ENCODE peak calls at places on chromosome 5, in eight cellular contexts. D is NB4; N is fibroblast of lung; J is activated T-cell treated with anti-CD3 and anti-CD28 coated beads, Interleukin-2, amount 50 U/mL, for 48 hours; R is aorta; W is type B pancreatic cell; M is activated naive CD4-positive, alpha-beta T cell treated with anti-CD3 and anti-CD28 coated beads, Interleukin-2, amount 10 ng/mL, durations not matched to agents 7 days and 5 days; P is stimulated activated CD4-positive, alpha-beta T cell treated with anti-CD3 and anti-CD28 coated beads, Interleukin-15, amount 100 ng/mL, for 1 hour. Y is an unnamed sample.

GRCh38 chr5:89265511-89266169 is 382.7 kb upstream of the MEF2C start:
- DNase-seq in D (no peak), N (peak; percentile 93), J (no peak), R (no peak), W (no peak), M (no peak), P (no peak), Y (no peak)

GRCh38 chr5:119309290-119309818 is 46.5 kb upstream of the TNFAIP8 start:
- DNase-seq in D (no peak), N (no peak), J (no peak), R (no peak), W (no peak), M (peak; percentile 39), P (no peak), Y (no peak)

GRCh38 chr5:59423021-59423420 is 470.5 kb downstream of the PDE4D start:
- DNase-seq in D (no peak), N (peak; percentile 37), J (no peak), R (no peak), W (no peak), M (no peak), P (no peak), Y (no peak)

GRCh38 chr5:21680196-21680595 is 1172.9 kb downstream of the CDH12 start:
- DNase-seq in D (no peak), N (peak; percentile 96), J (no peak), R (no peak), W (no peak), M (no peak), P (no peak), Y (no peak)

GRCh38 chr5:36202521-36202961 is 39.2 kb downstream of the NADK2 start:
- DNase-seq in D (no peak), N (peak; percentile 85), J (no peak), R (peak; percentile 24), W (no peak), M (no peak), P (no peak), Y (no peak)

GRCh38 chr5:178145965-178146820 is 7.5 kb downstream of the NHP2 start:
- DNase-seq in D (peak; percentile 61), N (peak; percentile 23), J (peak; percentile 78), R (peak; percentile 82), W (no peak), M (peak; percentile 85), P (peak; percentile 61), Y (peak; percentile 84)

GRCh38 chr5:29161399-29161798 is 2032.1 kb upstream of the CDH6 start:
- DNase-seq in D (no peak), N (no peak), J (no peak), R (no peak), W (no peak), M (no peak), P (no peak), Y (no peak)

GRCh38 chr5:161676109-161676508 is 9.4 kb upstream of the GABRA6 start:
- DNase-seq in D (peak; percentile 12), N (no peak), J (no peak), R (no peak), W (no peak), M (no peak), P (no peak), Y (peak; percentile 4)

GRCh38 chr5:107389769-107390168 is 281.0 kb downstream of the EFNA5 start:
- DNase-seq in D (peak; percentile 37), N (no peak), J (no peak), R (no peak), W (no peak), M (no peak), P (no peak), Y (no peak)

GRCh38 chr5:75335486-75335885 is 1.5 kb upstream of the HMGCR start:
- DNase-seq in D (no peak), N (no peak), J (no peak), R (no peak), W (no peak), M (no peak), P (no peak), Y (no peak)

GRCh38 chr5:42013561-42013960 is 88.5 kb downstream of the FBXO4 start:
- DNase-seq in D (no peak), N (no peak), J (no peak), R (no peak), W (no peak), M (no peak), P (no peak), Y (no peak)

GRCh38 chr5:63125862-63126261 is 547.2 kb downstream of the LRRC70 start:
- DNase-seq in D (peak; percentile 59), N (peak; percentile 75), J (no peak), R (no peak), W (no peak), M (no peak), P (no peak), Y (peak; percentile 27)

GRCh38 chr5:55773057-55773456 is 35.2 kb downstream of the DDX4 start:
- DNase-seq in D (peak; percentile 6), N (no peak), J (no peak), R (no peak), W (no peak), M (no peak), P (no peak), Y (no peak)

GRCh38 chr5:113169720-113170119 is 193.1 kb downstream of the DCP2 start:
- DNase-seq in D (peak; percentile 23), N (no peak), J (no peak), R (no peak), W (no peak), M (no peak), P (no peak), Y (no peak)

GRCh38 chr5:83306572-83307241 is 164.8 kb upstream of the VCAN start:
- DNase-seq in D (peak; percentile 94), N (peak; percentile 96), J (no peak), R (peak; percentile 63), W (no peak), M (no peak), P (no peak), Y (no peak)

GRCh38 chr5:91885291-91886265 is 502.5 kb upstream of the ARRDC3 start:
- DNase-seq in D (no peak), N (peak; percentile 8), J (no peak), R (no peak), W (no peak), M (no peak), P (no peak), Y (no peak)

GRCh38 chr5:116696356-116696755 is 121.7 kb upstream of the SEMA6A start:
- DNase-seq in D (no peak), N (peak; percentile 40), J (no peak), R (no peak), W (no peak), M (no peak), P (no peak), Y (no peak)

GRCh38 chr5:108081707-108082106 is 300.2 kb downstream of the FBXL17 start:
- DNase-seq in D (no peak), N (no peak), J (no peak), R (no peak), W (no peak), M (no peak), P (no peak), Y (no peak)

GRCh38 chr5:135551593-135552447 is 16.1 kb upstream of the NEUROG1 start:
- DNase-seq in D (peak; percentile 78), N (peak; percentile 55), J (peak; percentile 74), R (no peak), W (no peak), M (peak; percentile 78), P (no peak), Y (peak; percentile 77)

GRCh38 chr5:136032564-136032963 is 3.8 kb downstream of the TGFBI start:
- DNase-seq in D (peak; percentile 56), N (peak; percentile 79), J (no peak), R (no peak), W (no peak), M (no peak), P (no peak), Y (peak; percentile 56)

GRCh38 chr5:152119091-152119490 is 194.4 kb upstream of the GLRA1 start:
- DNase-seq in D (no peak), N (no peak), J (no peak), R (no peak), W (no peak), M (no peak), P (no peak), Y (no peak)

GRCh38 chr5:174251305-174251704 is 205.8 kb downstream of the NSG2 start:
- DNase-seq in D (no peak), N (no peak), J (no peak), R (no peak), W (no peak), M (no peak), P (no peak), Y (no peak)

GRCh38 chr5:119385136-119386128 is 29.6 kb downstream of the TNFAIP8 start:
- DNase-seq in D (no peak), N (no peak), J (no peak), R (no peak), W (no peak), M (no peak), P (no peak), Y (no peak)

GRCh38 chr5:39755986-39756385 is 331.2 kb upstream of the DAB2 start:
- DNase-seq in D (peak; percentile 34), N (peak; percentile 96), J (no peak), R (no peak), W (no peak), M (no peak), P (no peak), Y (no peak)

GRCh38 chr5:150503977-150504620 is 3.8 kb upstream of the NDST1 start:
- DNase-seq in D (no peak), N (peak; percentile 54), J (no peak), R (no peak), W (no peak), M (no peak), P (no peak), Y (no peak)

GRCh38 chr5:44332360-44332971 is 56.8 kb downstream of the FGF10 start:
- DNase-seq in D (peak; percentile 59), N (peak; percentile 11), J (no peak), R (no peak), W (no peak), M (no peak), P (no peak), Y (peak; percentile 8)

GRCh38 chr5:55173696-55174101 is 722 bp upstream of the CDC20B start:
- DNase-seq in D (no peak), N (no peak), J (no peak), R (no peak), W (no peak), M (no peak), P (no peak), Y (peak; percentile 26)

GRCh38 chr5:173869316-173869715 is 18.8 kb upstream of the CPEB4 start:
- DNase-seq in D (no peak), N (no peak), J (no peak), R (no peak), W (no peak), M (no peak), P (no peak), Y (no peak)

GRCh38 chr5:37412515-37412914 is 33.4 kb downstream of the WDR70 start:
- DNase-seq in D (no peak), N (no peak), J (no peak), R (no peak), W (no peak), M (no peak), P (no peak), Y (no peak)

GRCh38 chr5:91272858-91273257 is 110.3 kb downstream of the ARRDC3 start:
- DNase-seq in D (peak; percentile 17), N (peak; percentile 75), J (no peak), R (no peak), W (no peak), M (no peak), P (no peak), Y (peak; percentile 15)

GRCh38 chr5:125411163-125412050 is 665.0 kb upstream of the ZNF608 start:
- DNase-seq in D (no peak), N (peak; percentile 79), J (no peak), R (no peak), W (no peak), M (no peak), P (no peak), Y (no peak)

GRCh38 chr5:84181093-84181492 is 203.6 kb downstream of the EDIL3 start:
- DNase-seq in D (peak; percentile 1), N (peak; percentile 71), J (no peak), R (no peak), W (no peak), M (no peak), P (no peak), Y (no peak)

GRCh38 chr5:429453-430188 is 13.4 kb upstream of the EXOC3 start:
- DNase-seq in D (no peak), N (peak; percentile 54), J (no peak), R (peak; percentile 69), W (peak; percentile 66), M (no peak), P (no peak), Y (no peak)

GRCh38 chr5:145760660-145761059 is 74.5 kb downstream of the PRELID2 start:
- DNase-seq in D (no peak), N (no peak), J (no peak), R (no peak), W (no peak), M (no peak), P (no peak), Y (no peak)

Y was measured in HuH-7.